ENCODE peak calls at places on chromosomes 5 and 9, in eight cellular contexts. P, C, L, T, A, W, Q and S are unnamed samples.

GRCh38 chr9:115202960-115203751 is 85.2 kb upstream of the TNC start:
- DNase-seq in P (no peak), C (no peak), L (peak), T (no peak), A (no peak), W (peak), Q (no peak), S (peak)

GRCh38 chr9:5110867-5111681 is 74.4 kb downstream of the INSL6 start:
- DNase-seq in P (no peak), C (peak), L (no peak), T (no peak), A (no peak), W (peak), Q (no peak), S (no peak)

GRCh38 chr5:39619161-39619818 is 194.5 kb upstream of the DAB2 start:
- DNase-seq in P (no peak), C (no peak), L (peak), T (no peak), A (no peak), W (no peak), Q (no peak), S (no peak)

GRCh38 chr9:107309271-107309670 is 26.2 kb downstream of the RAD23B start:
- DNase-seq in P (no peak), C (no peak), L (no peak), T (peak), A (no peak), W (no peak), Q (no peak), S (no peak)

GRCh38 chr5:53397845-53398244 is 82.6 kb upstream of the FST start:
- DNase-seq in P (no peak), C (no peak), L (peak), T (no peak), A (no peak), W (no peak), Q (no peak), S (peak)

GRCh38 chr5:459562-460412 is 16.8 kb downstream of the EXOC3 start:
- DNase-seq in P (no peak), C (peak), L (no peak), T (no peak), A (no peak), W (peak), Q (peak), S (no peak)

GRCh38 chr5:68000805-68001204 is 214.8 kb upstream of the PIK3R1 start:
- DNase-seq in P (no peak), C (no peak), L (no peak), T (no peak), A (no peak), W (no peak), Q (no peak), S (no peak)

GRCh38 chr9:85577353-85577952 is 164.3 kb downstream of the AGTPBP1 start:
- DNase-seq in P (no peak), C (no peak), L (no peak), T (no peak), A (no peak), W (no peak), Q (no peak), S (no peak)

GRCh38 chr9:78009156-78009555 is 22.5 kb downstream of the GNAQ start:
- DNase-seq in P (no peak), C (no peak), L (no peak), T (no peak), A (no peak), W (no peak), Q (no peak), S (no peak)

GRCh38 chr9:37969130-37969529 is 65.2 kb upstream of the SLC25A51 start:
- DNase-seq in P (no peak), C (peak), L (no peak), T (no peak), A (no peak), W (no peak), Q (peak), S (no peak)

GRCh38 chr9:137490532-137491186 is 31.5 kb upstream of the NSMF start:
- DNase-seq in P (no peak), C (peak), L (no peak), T (no peak), A (no peak), W (no peak), Q (no peak), S (no peak)

GRCh38 chr9:109418827-109419226 is 79.3 kb downstream of the PTPN3 start:
- DNase-seq in P (no peak), C (no peak), L (no peak), T (peak), A (peak), W (no peak), Q (no peak), S (no peak)

GRCh38 chr9:112007575-112008240 is 111.1 kb downstream of the UGCG start:
- DNase-seq in P (no peak), C (no peak), L (no peak), T (no peak), A (no peak), W (no peak), Q (no peak), S (no peak)

GRCh38 chr5:132498686-132499271 is 8.2 kb upstream of the IRF1 start:
- DNase-seq in P (no peak), C (no peak), L (no peak), T (no peak), A (no peak), W (no peak), Q (no peak), S (no peak)

GRCh38 chr5:66828551-66829421 is 232.6 kb downstream of the MAST4 start:
- DNase-seq in P (peak), C (no peak), L (peak), T (peak), A (no peak), W (peak), Q (peak), S (no peak)

GRCh38 chr5:179307931-179308471 is 37.3 kb downstream of the ADAMTS2 start:
- DNase-seq in P (no peak), C (peak), L (no peak), T (no peak), A (no peak), W (peak), Q (no peak), S (no peak)

GRCh38 chr5:94920570-94920969 is 302.1 kb downstream of the SLF1 start:
- DNase-seq in P (no peak), C (no peak), L (no peak), T (no peak), A (no peak), W (no peak), Q (no peak), S (no peak)

GRCh38 chr5:37889612-37890317 is 49.9 kb upstream of the GDNF start:
- DNase-seq in P (no peak), C (no peak), L (peak), T (peak), A (no peak), W (no peak), Q (no peak), S (peak)

GRCh38 chr9:26673276-26673675 is 219.3 kb downstream of the CAAP1 start:
- DNase-seq in P (no peak), C (no peak), L (no peak), T (no peak), A (no peak), W (no peak), Q (no peak), S (no peak)

GRCh38 chr5:55159763-55160492 is at the start of gene GPX8:
- DNase-seq in P (peak), C (no peak), L (peak), T (peak), A (no peak), W (no peak), Q (no peak), S (peak)

GRCh38 chr5:31470608-31471007 is 61.3 kb downstream of the DROSHA start:
- DNase-seq in P (no peak), C (no peak), L (no peak), T (no peak), A (no peak), W (peak), Q (no peak), S (no peak)

GRCh38 chr5:143418140-143418866 is 14.8 kb upstream of the NR3C1 start:
- DNase-seq in P (no peak), C (no peak), L (no peak), T (no peak), A (no peak), W (no peak), Q (no peak), S (no peak)

GRCh38 chr5:168244838-168245555 is 46.4 kb upstream of the WWC1 start:
- DNase-seq in P (no peak), C (no peak), L (no peak), T (no peak), A (no peak), W (no peak), Q (no peak), S (no peak)

DNA sequence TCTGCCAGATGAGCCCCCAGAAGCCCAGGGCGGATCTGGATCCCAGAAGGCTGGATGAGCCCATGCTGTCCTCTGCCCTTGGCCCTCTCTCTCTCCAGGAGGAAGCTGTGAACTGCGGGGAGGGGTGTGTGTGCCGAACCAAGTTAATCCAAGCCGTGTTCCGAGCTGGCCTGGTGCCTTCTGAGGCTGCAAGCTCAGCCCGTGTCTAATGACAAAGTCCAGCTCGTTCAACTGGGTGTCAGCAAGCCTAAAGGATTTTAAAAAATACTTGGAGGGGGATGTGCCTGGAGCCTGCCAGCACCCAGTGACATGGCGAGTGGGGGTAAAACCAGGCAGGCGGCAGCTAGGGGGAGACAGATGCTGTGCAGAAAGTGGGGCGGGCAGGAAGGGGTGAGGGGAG is 8.0 kb downstream of the STC2 start:
- DNase-seq in P (no peak), C (no peak), L (no peak), T (no peak), A (no peak), W (peak), Q (no peak), S (no peak)
- TF ChIP-seq CTCF in P (peak), C (no peak), L (no peak), T (peak), A (no peak), W (peak), Q (peak), S (no peak)

DNA sequence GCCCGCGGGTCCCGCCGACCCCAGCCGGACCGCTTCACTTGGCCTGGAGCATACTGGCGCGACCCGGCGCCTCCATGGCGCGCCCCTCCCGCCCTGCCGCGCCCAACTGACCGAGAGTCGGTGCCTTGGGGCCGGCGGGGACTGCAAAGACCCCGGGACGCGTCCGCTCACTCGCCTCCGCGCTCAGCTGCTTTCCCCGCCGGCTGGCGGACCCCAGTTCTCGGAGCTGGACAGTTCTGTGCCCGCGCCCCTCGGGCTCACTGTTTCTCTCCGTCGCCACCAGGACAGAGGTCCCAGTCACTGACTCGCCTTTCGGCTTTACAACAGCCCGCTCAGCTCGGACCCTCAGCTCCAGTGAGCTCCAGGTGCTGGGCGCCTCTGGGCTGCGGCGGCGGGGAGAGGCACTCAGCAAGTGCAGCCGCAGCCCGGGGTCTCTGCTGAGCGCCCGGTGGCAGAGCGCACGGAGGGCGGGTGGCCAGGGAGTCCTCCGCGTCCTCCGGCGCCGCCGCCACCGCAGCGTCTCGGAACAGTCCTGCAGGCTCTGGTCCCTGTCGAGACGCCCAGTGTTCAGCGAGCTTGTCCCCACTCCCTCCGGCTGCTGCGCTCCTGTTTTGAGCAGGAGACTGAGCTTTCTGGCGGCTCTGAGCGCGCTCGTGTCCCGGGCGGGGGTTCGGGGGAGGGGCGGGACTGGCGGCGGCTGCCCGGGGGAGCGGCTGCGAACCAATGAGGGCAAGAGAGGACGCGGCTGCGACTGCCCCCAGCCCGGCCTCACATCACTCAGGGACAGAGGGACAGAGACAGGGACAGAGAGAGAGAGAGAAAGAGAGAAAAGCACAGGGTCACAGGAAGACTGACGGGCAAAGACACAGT is at the start of gene SMIM32:
- DNase-seq in P (peak), C (peak), L (peak), T (no peak), A (no peak), W (peak), Q (no peak), S (no peak)
- H3K4me3 ChIP-seq in P (peak), C (peak), L (peak), T (peak), A (no peak), W (peak), Q (no peak), S (peak)

GRCh38 chr9:133768859-133769510 is 30.8 kb upstream of the SARDH start:
- DNase-seq in P (peak), C (peak), L (no peak), T (no peak), A (no peak), W (peak), Q (peak), S (no peak)
- TF ChIP-seq CTCF in P (peak), C (no peak), L (no peak), T (no peak), A (no peak), W (no peak), Q (peak), S (no peak)

GRCh38 chr5:84181093-84181492 is 203.6 kb downstream of the EDIL3 start:
- DNase-seq in P (no peak), C (no peak), L (no peak), T (peak), A (no peak), W (no peak), Q (no peak), S (peak)
- H3K4me3 ChIP-seq in P (no peak), C (no peak), L (no peak), T (no peak), A (no peak), W (no peak), Q (no peak), S (no peak)

GRCh38 chr5:78540335-78541057 is 108.1 kb downstream of the LHFPL2 start:
- DNase-seq in P (no peak), C (no peak), L (no peak), T (no peak), A (no peak), W (peak), Q (no peak), S (no peak)
- TF ChIP-seq CTCF in P (no peak), C (no peak), L (no peak), T (peak), A (no peak), W (no peak), Q (no peak), S (no peak)